ENCODE peak calls at places on chromosomes 3 and 15, in eight cellular contexts. R is omental fat pad, O is NB4, Y is kidney epithelial cell, S is IMR-90, N is uterus, J is heart right ventricle, G is left ventricle myocardium inferior. E is an unnamed sample.

GRCh38 chr3:17179381-17180205 is 294.8 kb downstream of the PLCL2 start:
- DNase-seq in R (no peak), O (no peak), Y (no peak), S (peak; percentile 13), N (no peak), J (peak; percentile 31), G (no peak), E (peak; percentile 22)

GRCh38 chr3:121703973-121704372 is 43.3 kb upstream of the HCLS1 start:
- DNase-seq in R (no peak), O (no peak), Y (no peak), S (no peak), N (no peak), J (no peak), G (no peak), E (no peak)

GRCh38 chr3:25592510-25592968 is 72.2 kb downstream of the TOP2B start:
- DNase-seq in R (no peak), O (peak; percentile 79), Y (peak; percentile 23), S (peak; percentile 78), N (peak; percentile 68), J (peak; percentile 34), G (peak; percentile 55), E (peak; percentile 23)

GRCh38 chr15:70493787-70494514 is 269.4 kb downstream of the UACA start:
- DNase-seq in R (no peak), O (no peak), Y (no peak), S (peak; percentile 30), N (no peak), J (no peak), G (no peak), E (peak; percentile 34)

GRCh38 chr15:38611228-38611627 is 46.6 kb upstream of the RASGRP1 start:
- DNase-seq in R (no peak), O (no peak), Y (no peak), S (no peak), N (no peak), J (no peak), G (no peak), E (peak; percentile 83)

GRCh38 chr3:127393131-127393820 is 105.4 kb upstream of the PRR20G start:
- DNase-seq in R (no peak), O (no peak), Y (no peak), S (no peak), N (no peak), J (no peak), G (peak; percentile 5), E (no peak)

GRCh38 chr3:35748144-35748543 is 108.8 kb downstream of the ARPP21 start:
- DNase-seq in R (no peak), O (no peak), Y (no peak), S (no peak), N (no peak), J (no peak), G (no peak), E (no peak)

GRCh38 chr3:155076888-155077287 is 3.2 kb upstream of the MME start:
- DNase-seq in R (no peak), O (no peak), Y (no peak), S (peak; percentile 52), N (no peak), J (no peak), G (no peak), E (no peak)

GRCh38 chr3:129576514-129577345 is 29.7 kb downstream of the PLXND1 start:
- DNase-seq in R (no peak), O (peak; percentile 93), Y (no peak), S (no peak), N (no peak), J (no peak), G (peak; percentile 52), E (peak; percentile 76)

GRCh38 chr3:194405756-194406155 is 6.7 kb upstream of the GP5 start:
- DNase-seq in R (no peak), O (no peak), Y (no peak), S (peak; percentile 59), N (no peak), J (no peak), G (no peak), E (no peak)

GRCh38 chr3:49120096-49120437 is 556 bp downstream of the USP19 start:
- DNase-seq in R (no peak), O (peak; percentile 21), Y (no peak), S (peak; percentile 6), N (no peak), J (no peak), G (no peak), E (peak; percentile 20)

GRCh38 chr3:115808239-115808638 is 184.9 kb downstream of the GAP43 start:
- DNase-seq in R (no peak), O (no peak), Y (no peak), S (no peak), N (no peak), J (no peak), G (no peak), E (no peak)

GRCh38 chr3:184078851-184079250 is 18.0 kb upstream of the HTR3E start:
- DNase-seq in R (no peak), O (no peak), Y (no peak), S (peak; percentile 43), N (no peak), J (no peak), G (no peak), E (no peak)

GRCh38 chr3:39911465-39912309 is 102.3 kb downstream of the MYRIP start:
- DNase-seq in R (no peak), O (no peak), Y (no peak), S (no peak), N (no peak), J (peak; percentile 15), G (no peak), E (no peak)

GRCh38 chr15:43376017-43376705 is 5.3 kb downstream of the TUBGCP4 start:
- DNase-seq in R (no peak), O (peak; percentile 50), Y (no peak), S (peak; percentile 39), N (no peak), J (no peak), G (no peak), E (peak; percentile 61)

GRCh38 chr3:129562803-129563202 is 19.8 kb downstream of the H1-8 start:
- DNase-seq in R (no peak), O (no peak), Y (no peak), S (no peak), N (no peak), J (no peak), G (no peak), E (no peak)

GRCh38 chr3:79515072-79515471 is 252.7 kb downstream of the ROBO1 start:
- DNase-seq in R (no peak), O (no peak), Y (no peak), S (no peak), N (no peak), J (no peak), G (no peak), E (no peak)

GRCh38 chr3:79521221-79521848 is 246.5 kb downstream of the ROBO1 start:
- DNase-seq in R (no peak), O (peak; percentile 47), Y (no peak), S (peak; percentile 32), N (no peak), J (no peak), G (no peak), E (peak; percentile 3)

GRCh38 chr3:79516795-79517194 is 251.0 kb downstream of the ROBO1 start:
- DNase-seq in R (no peak), O (no peak), Y (no peak), S (no peak), N (no peak), J (no peak), G (no peak), E (no peak)

DNA sequence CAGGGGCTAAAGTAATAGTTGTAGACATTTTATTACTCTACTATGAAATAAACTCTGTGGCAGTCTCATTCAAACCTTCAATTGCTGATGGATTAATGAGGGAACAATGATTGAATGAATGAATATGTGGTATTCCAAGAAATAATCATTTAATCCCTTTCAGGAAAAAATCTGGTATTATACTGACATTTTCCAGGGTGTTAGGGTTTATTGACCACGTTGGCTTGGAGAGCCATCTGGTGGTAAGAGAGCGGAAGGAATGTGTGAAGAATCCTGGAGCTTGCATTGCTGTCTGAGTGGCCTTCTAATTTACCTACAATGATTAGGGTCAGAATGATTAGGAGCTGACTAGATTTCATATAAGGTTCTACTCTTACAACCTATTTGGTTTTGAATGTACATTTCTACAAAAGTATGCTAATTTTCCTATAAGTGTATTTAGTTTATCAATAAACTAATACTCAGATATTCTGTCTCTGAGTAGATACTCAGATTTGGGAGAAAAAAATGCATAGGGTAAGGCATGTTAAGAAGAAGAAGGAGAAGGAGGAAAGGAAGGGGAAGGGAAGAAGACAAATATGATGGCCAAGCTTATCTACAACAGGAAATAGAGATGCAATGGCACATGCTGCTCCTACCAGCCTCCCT is 249.9 kb downstream of the ROBO1 start:
- DNase-seq in R (no peak), O (peak; percentile 22), Y (no peak), S (peak; percentile 39), N (no peak), J (no peak), G (no peak), E (no peak)
- TF ChIP-seq CTCF in R (no peak), O (peak; percentile 43), Y (peak; percentile 81), S (peak; percentile 54), N (no peak), J (peak; percentile 29), G (peak; percentile 32), E (no peak)

DNA sequence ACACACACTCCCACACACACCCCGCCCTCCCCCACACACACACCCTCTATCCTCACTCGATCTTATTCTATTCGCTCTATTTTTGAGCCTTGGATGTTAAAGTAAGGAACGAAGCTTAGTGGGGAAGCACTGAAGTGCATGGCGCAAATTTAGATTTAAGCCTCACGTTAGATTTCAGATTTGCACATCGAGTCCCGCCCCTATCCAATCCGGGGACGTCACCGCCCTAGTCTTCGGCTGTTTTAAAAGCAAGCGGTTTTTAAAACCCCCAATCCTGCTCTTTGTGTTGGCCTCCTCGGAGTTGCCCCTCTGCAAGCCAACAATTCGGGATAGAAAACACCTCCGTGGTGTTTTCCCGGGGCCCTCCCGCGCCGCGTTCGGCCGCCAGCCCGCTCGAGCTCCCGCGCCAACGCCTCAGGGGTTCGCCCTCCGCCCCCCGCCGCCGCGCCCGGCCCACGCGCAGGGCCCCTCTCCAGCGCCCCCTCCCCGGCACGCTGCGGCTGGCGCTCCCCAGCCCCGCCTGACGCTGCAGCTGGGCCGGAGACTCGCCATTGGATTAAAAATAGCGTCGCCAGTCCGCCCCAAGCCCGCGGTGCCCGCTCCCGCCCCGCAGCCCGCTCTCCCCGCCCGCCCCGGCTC is at the start of gene USP13:
- DNase-seq in R (peak; percentile 28), O (peak; percentile 82), Y (no peak), S (peak; percentile 83), N (peak; percentile 62), J (peak; percentile 58), G (peak; percentile 74), E (peak; percentile 78)
- TF ChIP-seq CTCF in R (no peak), O (no peak), Y (no peak), S (no peak), N (peak; percentile 21), J (peak; percentile 12), G (no peak), E (no peak)

GRCh38 chr15:39717134-39717533 is 65.5 kb downstream of the FSIP1 start:
- DNase-seq in R (no peak), O (no peak), Y (no peak), S (no peak), N (no peak), J (no peak), G (no peak), E (no peak)
- TF ChIP-seq CTCF in R (no peak), O (no peak), Y (no peak), S (no peak), N (no peak), J (no peak), G (no peak), E (no peak)

DNA sequence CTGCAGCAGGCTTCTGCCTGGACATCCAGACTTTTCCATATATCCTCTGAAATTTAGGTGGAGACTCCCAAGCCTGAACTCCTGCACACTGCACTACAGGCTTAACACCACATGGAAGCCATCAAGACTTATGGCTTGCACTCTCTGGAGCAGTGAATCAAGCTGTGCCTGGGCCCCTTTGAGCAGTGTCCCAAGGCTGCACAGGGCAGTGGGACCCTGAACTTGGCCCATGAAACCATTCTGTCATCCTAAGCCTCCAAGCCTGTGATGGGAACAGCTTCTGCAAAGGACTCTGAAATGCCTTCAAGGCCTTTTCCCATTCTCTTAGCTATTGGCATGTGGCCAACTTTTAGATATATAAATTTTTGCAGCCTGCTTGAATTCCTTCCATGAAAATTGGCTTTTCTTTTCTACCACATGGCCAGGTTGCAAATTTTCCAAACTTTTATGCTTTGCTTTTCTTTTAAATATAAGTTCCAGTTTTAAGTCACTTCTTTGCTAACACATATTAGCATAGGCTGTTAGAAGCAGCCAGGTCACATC is 257.8 kb upstream of the DCBLD2 start:
- DNase-seq in R (no peak), O (no peak), Y (no peak), S (no peak), N (no peak), J (no peak), G (no peak), E (no peak)
- TF ChIP-seq CTCF in R (no peak), O (no peak), Y (no peak), S (no peak), N (no peak), J (no peak), G (no peak), E (no peak)